ENCODE peak calls at places on chromosome 19, in four cellular contexts. L, H, E and D are unnamed samples.

GRCh38 chr19:30419581-30420180 is 47.5 kb downstream of the ZNF536 start:
- DNase-seq in H (no peak), L (no peak), E (no peak), D (no peak)

GRCh38 chr19:5147971-5148793 is 179.3 kb downstream of the KDM4B start:
- DNase-seq in H (no peak), L (no peak), E (no peak), D (no peak)

GRCh38 chr19:46471778-46472543 is 598 bp upstream of the PNMA8A start:
- DNase-seq in L (no peak), E (no peak), H (no peak), D (no peak)

GRCh38 chr19:16654151-16654550 is 5.8 kb downstream of the SMIM7 start:
- DNase-seq in E (no peak), H (no peak), L (no peak), D (no peak)

GRCh38 chr19:8355631-8356402 is 8.1 kb upstream of the ANGPTL4 start:
- DNase-seq in E (no peak), H (no peak), L (peak), D (peak)

GRCh38 chr19:30593975-30594925 is 222.1 kb downstream of the ZNF536 start:
- DNase-seq in L (no peak), E (no peak), H (no peak), D (no peak)

GRCh38 chr19:4851551-4852290 is 15.7 kb downstream of the PLIN3 start:
- DNase-seq in H (peak), E (peak), L (peak), D (peak)

GRCh38 chr19:9871626-9872338 is 36.7 kb downstream of the PIN1 start:
- DNase-seq in H (no peak), L (no peak), E (no peak), D (no peak)

GRCh38 chr19:34253711-34254551 is 423 bp upstream of the GARRE1 start:
- DNase-seq in L (peak), H (peak), E (peak), D (peak)

GRCh38 chr19:41323023-41323422 is 13.1 kb downstream of the CCDC97 start:
- DNase-seq in L (peak), E (no peak), H (no peak), D (peak)

GRCh38 chr19:2166741-2167738 is 3.3 kb downstream of the DOT1L start:
- DNase-seq in E (no peak), H (no peak), L (peak), D (peak)

GRCh38 chr19:1223018-1223855 is 14.6 kb downstream of the CBARP start:
- DNase-seq in H (no peak), L (peak), E (no peak), D (no peak)

GRCh38 chr19:33441277-33441699 is 67.8 kb downstream of the CEBPG start:
- DNase-seq in E (no peak), H (no peak), L (no peak), D (no peak)

GRCh38 chr19:55283548-55284393 is at the start of gene BRSK1:
- DNase-seq in E (peak), H (no peak), L (peak), D (peak)

GRCh38 chr19:29519146-29519545 is 6.6 kb upstream of the VSTM2B start:
- DNase-seq in E (no peak), H (no peak), L (no peak), D (no peak)

GRCh38 chr19:56748443-56748842 is 76.9 kb upstream of the ZNF835 start:
- DNase-seq in H (no peak), E (no peak), L (no peak), D (no peak)

GRCh38 chr19:6108721-6109633 is 1.3 kb downstream of the RFX2 start:
- DNase-seq in H (peak), L (peak), E (peak), D (peak)

GRCh38 chr19:48152552-48152951 is 17.6 kb downstream of the LIG1 start:
- DNase-seq in E (peak), L (peak), H (peak), D (peak)

GRCh38 chr19:8116437-8117293 is 32.7 kb downstream of the FBN3 start:
- DNase-seq in L (no peak), E (no peak), H (no peak), D (no peak)

GRCh38 chr19:40600086-40600917 is 867 bp upstream of the LTBP4 start:
- DNase-seq in E (no peak), L (no peak), H (no peak), D (no peak)

GRCh38 chr19:13243971-13244370 is 93.8 kb downstream of the IER2 start:
- DNase-seq in L (no peak), E (no peak), H (no peak), D (no peak)

GRCh38 chr19:45773384-45773783 is 4.3 kb upstream of the SIX5 start:
- DNase-seq in L (no peak), H (no peak), E (no peak), D (no peak)

GRCh38 chr19:38919837-38920528 is 8.0 kb upstream of the CCER2 start:
- DNase-seq in L (no peak), E (no peak), H (no peak), D (no peak)

GRCh38 chr19:6057651-6058365 is 52.5 kb downstream of the RFX2 start:
- DNase-seq in H (no peak), E (no peak), L (no peak), D (no peak)

GRCh38 chr19:38653028-38653571 is 5.7 kb downstream of the ACTN4 start:
- DNase-seq in H (no peak), E (no peak), L (peak), D (peak)

GRCh38 chr19:42529248-42529764 is 1.0 kb upstream of the CEACAM1 start:
- DNase-seq in H (peak), E (peak), L (peak), D (peak)